ENCODE peak calls at places on chromosomes 7 and 10, in eight cellular contexts. F, P, B, I, D, W, N and H are unnamed samples.
A peak's percentile ranks its signal among the peaks of the same experiment; 100 is the strongest.

GRCh38 chr7:151013728-151014497 is 10.4 kb downstream of the ATG9B start:
- DNase-seq in F (peak; percentile 84), P (no peak), B (peak; percentile 98), I (no peak), D (no peak), W (peak; percentile 82), N (peak; percentile 71), H (peak; percentile 85)

GRCh38 chr10:114312585-114312984 is 73.5 kb downstream of the VWA2 start:
- DNase-seq in F (no peak), P (no peak), B (no peak), I (no peak), D (no peak), W (no peak), N (no peak), H (no peak)

GRCh38 chr7:10015687-10016086 is 958.0 kb upstream of the PHF14 start:
- DNase-seq in F (no peak), P (no peak), B (no peak), I (no peak), D (no peak), W (no peak), N (no peak), H (no peak)

GRCh38 chr7:112866424-112866823 is 76.2 kb upstream of the TMEM168 start:
- DNase-seq in F (no peak), P (no peak), B (no peak), I (no peak), D (no peak), W (no peak), N (no peak), H (no peak)

GRCh38 chr10:92119340-92119739 is 171.5 kb downstream of the CPEB3 start:
- DNase-seq in F (no peak), P (no peak), B (no peak), I (no peak), D (no peak), W (no peak), N (no peak), H (no peak)

GRCh38 chr7:26937306-26937705 is 72.9 kb upstream of the SKAP2 start:
- DNase-seq in F (no peak), P (no peak), B (no peak), I (no peak), D (no peak), W (no peak), N (no peak), H (no peak)

GRCh38 chr10:130340816-130341215 is 204.6 kb downstream of the GLRX3 start:
- DNase-seq in F (no peak), P (no peak), B (no peak), I (no peak), D (no peak), W (no peak), N (no peak), H (no peak)

GRCh38 chr10:102869290-102870198 is at the start of gene AS3MT:
- DNase-seq in F (peak; percentile 66), P (peak; percentile 65), B (peak; percentile 92), I (peak; percentile 29), D (peak; percentile 75), W (peak; percentile 73), N (no peak), H (peak; percentile 78)

GRCh38 chr7:73647725-73648592 is 19.7 kb upstream of the VPS37D start:
- DNase-seq in F (no peak), P (no peak), B (peak; percentile 87), I (no peak), D (peak; percentile 46), W (no peak), N (no peak), H (peak; percentile 35)

GRCh38 chr7:75650671-75651070 is 88.1 kb downstream of the HIP1 start:
- DNase-seq in F (no peak), P (peak; percentile 84), B (peak; percentile 57), I (no peak), D (no peak), W (peak; percentile 69), N (no peak), H (peak; percentile 15)

GRCh38 chr7:122944682-122945303 is 50.7 kb downstream of the TAS2R16 start:
- DNase-seq in F (peak; percentile 29), P (no peak), B (no peak), I (no peak), D (no peak), W (no peak), N (no peak), H (no peak)

GRCh38 chr7:44267719-44268413 is 57.5 kb downstream of the CAMK2B start:
- DNase-seq in F (no peak), P (peak; percentile 56), B (peak; percentile 76), I (no peak), D (no peak), W (no peak), N (no peak), H (no peak)

GRCh38 chr7:117322741-117323584 is at the start of gene WNT2:
- DNase-seq in F (peak; percentile 33), P (no peak), B (peak; percentile 39), I (no peak), D (no peak), W (no peak), N (no peak), H (no peak)

GRCh38 chr10:21751341-21752310 is 217.6 kb downstream of the MLLT10 start:
- DNase-seq in F (no peak), P (no peak), B (no peak), I (no peak), D (no peak), W (no peak), N (no peak), H (no peak)

GRCh38 chr7:135075716-135076115 is 72.2 kb upstream of the TMEM140 start:
- DNase-seq in F (no peak), P (no peak), B (no peak), I (no peak), D (no peak), W (no peak), N (no peak), H (no peak)

GRCh38 chr10:93766918-93767317 is 9.2 kb downstream of the LGI1 start:
- DNase-seq in F (no peak), P (no peak), B (no peak), I (no peak), D (no peak), W (no peak), N (no peak), H (no peak)

GRCh38 chr10:111129348-111129747 is 52.5 kb downstream of the ADRA2A start:
- DNase-seq in F (no peak), P (no peak), B (no peak), I (no peak), D (no peak), W (no peak), N (no peak), H (no peak)

DNA sequence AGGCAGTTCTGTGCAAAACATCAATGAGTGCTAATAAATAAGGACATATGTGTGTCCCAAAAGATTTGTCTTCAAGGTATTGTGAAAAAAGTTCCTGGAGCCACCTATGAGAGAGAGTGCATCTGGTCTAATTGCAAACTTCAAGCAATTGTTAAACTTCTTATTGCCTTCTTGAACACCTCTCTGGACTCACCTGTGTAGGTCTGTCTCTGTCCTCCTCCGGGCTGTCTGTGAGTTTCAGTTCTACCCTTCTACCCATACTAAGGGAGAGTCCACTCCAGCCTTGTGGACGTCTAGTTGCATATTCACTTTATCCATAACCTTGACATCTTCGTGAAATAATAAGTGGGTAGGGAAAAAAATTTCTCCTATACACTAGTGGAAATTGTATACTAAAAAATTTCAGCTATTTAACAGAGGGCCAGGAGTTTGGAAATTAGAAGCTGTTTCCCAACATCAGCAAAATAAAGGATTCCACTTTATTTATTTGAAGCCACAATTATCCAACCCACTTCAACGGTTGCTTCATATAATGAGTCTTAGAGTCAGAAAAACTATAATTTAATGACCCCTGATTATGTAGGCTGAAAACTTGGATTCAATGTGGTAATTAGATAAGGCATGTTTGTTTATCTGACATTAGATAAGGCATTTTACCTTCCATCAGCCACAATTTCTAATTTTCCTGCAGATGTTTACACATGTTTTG is 150.7 kb upstream of the FAM3C start:
- DNase-seq in F (no peak), P (no peak), B (no peak), I (no peak), D (no peak), W (no peak), N (no peak), H (no peak)
- TF ChIP-seq CTCF in F (no peak), P (no peak), B (no peak), I (no peak), D (no peak), W (no peak), N (no peak), H (no peak)

GRCh38 chr10:49682879-49683278 is 3.4 kb downstream of the C10orf53 start:
- DNase-seq in F (no peak), P (no peak), B (no peak), I (no peak), D (no peak), W (no peak), N (no peak), H (no peak)

GRCh38 chr10:49678827-49679479 is 498 bp upstream of the C10orf53 start:
- DNase-seq in F (no peak), P (no peak), B (peak; percentile 33), I (no peak), D (no peak), W (no peak), N (no peak), H (no peak)

GRCh38 chr10:49679480-49679893 is at the start of gene C10orf53:
- DNase-seq in F (peak; percentile 87), P (no peak), B (peak; percentile 95), I (no peak), D (no peak), W (no peak), N (no peak), H (peak; percentile 45)
- TF ChIP-seq CTCF in F (no peak), P (no peak), B (no peak), I (no peak), D (no peak), W (no peak), N (no peak), H (no peak)

DNA sequence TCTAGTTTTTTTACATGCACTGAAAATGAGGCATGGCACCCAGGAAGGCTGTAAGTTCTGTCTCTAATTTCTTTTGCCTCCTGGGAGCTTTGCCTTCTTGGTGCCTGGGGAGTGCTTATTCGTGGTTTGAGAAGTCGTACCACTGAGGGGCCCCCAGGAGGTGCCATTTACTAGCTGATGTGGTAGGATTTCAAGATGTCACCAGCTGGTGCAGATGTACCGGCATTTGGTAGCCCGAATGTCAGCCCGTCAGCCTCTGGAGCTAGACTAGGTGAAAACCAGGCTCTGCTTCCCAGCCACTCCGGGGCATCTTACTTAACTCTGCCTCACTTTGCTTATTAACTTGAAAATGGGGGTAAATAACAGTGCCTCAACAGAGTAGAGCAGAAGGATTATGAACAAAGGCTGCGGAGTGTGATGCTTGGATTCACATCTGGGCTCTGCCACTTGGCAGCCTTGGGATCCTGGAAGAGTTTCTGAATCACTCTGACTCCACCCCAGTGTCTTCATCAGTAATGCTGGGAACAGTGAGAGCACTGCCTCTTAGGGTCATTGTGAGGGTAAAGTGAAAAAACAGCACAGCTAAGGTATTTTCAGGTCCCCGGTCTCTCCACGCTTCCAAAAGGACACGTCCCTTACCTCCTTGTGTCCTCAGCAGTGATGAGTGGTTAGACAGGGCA is 31.4 kb upstream of the BTBD16 start:
- DNase-seq in F (peak; percentile 3), P (no peak), B (no peak), I (no peak), D (no peak), W (no peak), N (peak; percentile 10), H (no peak)
- TF ChIP-seq CTCF in F (no peak), P (no peak), B (no peak), I (no peak), D (no peak), W (no peak), N (no peak), H (no peak)

DNA sequence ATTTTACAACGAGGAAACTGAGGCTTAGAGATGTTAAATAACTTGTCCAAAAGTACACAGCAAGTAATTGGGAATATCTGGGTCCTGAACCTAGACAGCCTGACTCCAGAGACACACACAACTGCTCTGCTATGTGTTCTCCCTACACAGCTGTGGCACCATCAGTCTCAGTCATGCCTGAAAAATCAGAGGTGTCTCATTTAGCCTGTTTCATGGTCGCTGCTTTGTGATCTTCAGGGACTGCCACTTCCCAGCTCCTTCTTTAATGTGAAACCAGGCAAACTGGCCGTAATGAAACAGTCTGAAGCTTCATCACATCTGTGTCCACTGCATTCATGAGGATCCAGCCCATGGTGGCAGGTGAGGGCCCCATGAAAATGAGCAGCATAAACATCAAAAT is 56.6 kb downstream of the COL1A2 start:
- DNase-seq in F (no peak), P (no peak), B (no peak), I (no peak), D (no peak), W (no peak), N (no peak), H (no peak)
- TF ChIP-seq CTCF in F (no peak), P (no peak), B (no peak), I (no peak), D (no peak), W (no peak), N (no peak), H (no peak)